ENCODE peak calls at places on chromosomes 5 and 9, in nine cellular contexts. B is tibial nerve; E is endothelial cell; P is CD8-positive, alpha-beta T cell; I is CD4-positive, alpha-beta T cell; D is cardiac fibroblast; T is fibroblast of pulmonary artery; K is upper lobe of right lung; Y is activated B cell treated with CpG ODN at 0.5 μM for 24 hours. M is an unnamed sample.

GRCh38 chr5:83029912-83030311 is 47.3 kb downstream of the TMEM167A start:
- DNase-seq in T (peak), E (no peak), D (peak), B (no peak), P (no peak), K (no peak), Y (no peak), I (no peak), M (no peak)

GRCh38 chr5:151072234-151073025 is 8.4 kb downstream of the TNIP1 start:
- DNase-seq in K (peak), Y (no peak), B (no peak), E (no peak), T (peak), I (no peak), P (no peak), D (peak), M (no peak)

GRCh38 chr9:116506685-116507084 is 180.4 kb upstream of the TRIM32 start:
- DNase-seq in Y (no peak), B (no peak), T (no peak), I (no peak), K (no peak), P (no peak), D (peak), E (no peak), M (no peak)

GRCh38 chr5:121021688-121022087 is 557.6 kb downstream of the PRR16 start:
- DNase-seq in P (no peak), T (no peak), I (no peak), K (no peak), D (no peak), Y (no peak), B (no peak), E (no peak), M (no peak)

GRCh38 chr9:133137451-133138231 is 16.6 kb upstream of the RALGDS start:
- DNase-seq in K (peak), B (no peak), P (no peak), E (no peak), Y (no peak), D (no peak), I (no peak), T (no peak), M (no peak)

GRCh38 chr5:6822068-6822467 is 108.8 kb downstream of the TENT4A start:
- DNase-seq in D (no peak), B (no peak), I (no peak), T (no peak), Y (no peak), P (no peak), K (no peak), E (no peak), M (no peak)

GRCh38 chr9:81459591-81459990 is 229.8 kb downstream of the TLE1 start:
- DNase-seq in T (no peak), P (no peak), D (no peak), K (no peak), I (no peak), E (no peak), Y (no peak), B (no peak), M (no peak)

GRCh38 chr5:74816875-74817274 is 49.3 kb downstream of the FAM169A start:
- DNase-seq in T (no peak), E (no peak), Y (no peak), B (no peak), P (no peak), K (no peak), I (no peak), D (no peak), M (no peak)

GRCh38 chr5:55402199-55402598 is 94.4 kb downstream of the MTREX start:
- DNase-seq in B (no peak), Y (no peak), D (no peak), E (no peak), T (no peak), I (no peak), P (no peak), K (no peak), M (no peak)

GRCh38 chr5:126274819-126275218 is 148.4 kb upstream of the GRAMD2B start:
- DNase-seq in I (no peak), T (no peak), Y (no peak), E (no peak), B (no peak), D (no peak), P (no peak), K (no peak), M (no peak)

GRCh38 chr9:107952773-107953172 is 463.2 kb upstream of the KLF4 start:
- DNase-seq in D (no peak), P (no peak), I (no peak), B (no peak), Y (no peak), K (no peak), T (no peak), E (no peak), M (no peak)

GRCh38 chr5:52134013-52134650 is 653.6 kb upstream of the ITGA1 start:
- DNase-seq in Y (no peak), T (no peak), K (no peak), E (no peak), I (no peak), D (no peak), B (no peak), P (no peak), M (no peak)

GRCh38 chr9:21294325-21294724 is 10.8 kb downstream of the IFNA5 start:
- DNase-seq in I (no peak), Y (no peak), K (no peak), P (no peak), B (no peak), D (peak), E (no peak), T (peak), M (no peak)

GRCh38 chr5:131760793-131761192 is 36.0 kb downstream of the FNIP1 start:
- DNase-seq in P (no peak), D (no peak), I (no peak), B (no peak), Y (no peak), K (no peak), T (no peak), E (no peak), M (no peak)

GRCh38 chr5:139146809-139147742 is 51.1 kb downstream of the SIL1 start:
- DNase-seq in Y (no peak), T (no peak), I (no peak), K (no peak), B (no peak), P (no peak), D (no peak), E (no peak), M (no peak)

GRCh38 chr9:72579190-72579589 is 57.8 kb downstream of the TMC1 start:
- DNase-seq in D (peak), K (no peak), P (no peak), E (no peak), T (peak), I (no peak), Y (no peak), B (no peak), M (no peak)

GRCh38 chr9:23851024-23851629 is 25.1 kb upstream of the ELAVL2 start:
- DNase-seq in I (no peak), Y (no peak), T (no peak), D (no peak), B (no peak), E (peak), P (no peak), K (peak), M (peak)

GRCh38 chr5:111313017-111313724 is 89.0 kb downstream of the CAMK4 start:
- DNase-seq in K (no peak), P (no peak), B (no peak), Y (no peak), T (peak), E (no peak), I (no peak), D (peak), M (no peak)

GRCh38 chr5:19314840-19315239 is 673.2 kb downstream of the CDH18 start:
- DNase-seq in K (no peak), I (no peak), B (no peak), P (no peak), T (no peak), E (no peak), D (no peak), Y (no peak), M (no peak)

GRCh38 chr9:81562221-81563019 is 126.9 kb downstream of the TLE1 start:
- DNase-seq in Y (no peak), E (no peak), K (no peak), D (peak), I (no peak), T (peak), P (no peak), B (no peak), M (no peak)

GRCh38 chr9:132637351-132637750 is 32.4 kb downstream of the DDX31 start:
- DNase-seq in Y (no peak), D (no peak), K (no peak), B (no peak), E (no peak), I (no peak), T (no peak), P (no peak), M (no peak)

GRCh38 chr9:106953166-106953565 is 90.2 kb downstream of the ZNF462 start:
- DNase-seq in E (no peak), D (peak), Y (no peak), T (peak), I (no peak), P (no peak), B (no peak), K (no peak), M (no peak)

GRCh38 chr5:22736443-22736842 is 116.7 kb downstream of the CDH12 start:
- DNase-seq in I (no peak), K (no peak), P (no peak), E (no peak), T (no peak), D (no peak), B (no peak), Y (no peak), M (no peak)

GRCh38 chr9:8733096-8733954 is 933.7 kb upstream of the DMAC1 start:
- DNase-seq in I (no peak), K (no peak), E (peak), T (peak), B (no peak), Y (no peak), D (peak), P (no peak), M (peak)

GRCh38 chr5:172505840-172506638 is 51.7 kb upstream of the SH3PXD2B start:
- DNase-seq in T (no peak), P (no peak), I (no peak), E (peak), B (peak), D (no peak), K (peak), Y (no peak), M (no peak)

GRCh38 chr9:82682431-82682830 is 380.5 kb downstream of the RASEF start:
- DNase-seq in T (no peak), I (no peak), D (no peak), K (no peak), P (no peak), Y (no peak), E (no peak), B (no peak), M (no peak)

GRCh38 chr9:82677086-82677485 is 385.9 kb downstream of the RASEF start:
- DNase-seq in T (no peak), D (no peak), Y (no peak), I (no peak), B (no peak), E (no peak), K (no peak), P (no peak), M (no peak)

GRCh38 chr9:82679488-82679887 is 383.5 kb downstream of the RASEF start:
- DNase-seq in I (no peak), P (no peak), B (no peak), Y (no peak), K (no peak), D (no peak), T (no peak), E (no peak), M (no peak)

GRCh38 chr9:82680179-82680935 is 382.6 kb downstream of the RASEF start:
- DNase-seq in P (no peak), K (no peak), I (no peak), Y (no peak), D (no peak), E (no peak), B (no peak), T (no peak), M (no peak)

DNA sequence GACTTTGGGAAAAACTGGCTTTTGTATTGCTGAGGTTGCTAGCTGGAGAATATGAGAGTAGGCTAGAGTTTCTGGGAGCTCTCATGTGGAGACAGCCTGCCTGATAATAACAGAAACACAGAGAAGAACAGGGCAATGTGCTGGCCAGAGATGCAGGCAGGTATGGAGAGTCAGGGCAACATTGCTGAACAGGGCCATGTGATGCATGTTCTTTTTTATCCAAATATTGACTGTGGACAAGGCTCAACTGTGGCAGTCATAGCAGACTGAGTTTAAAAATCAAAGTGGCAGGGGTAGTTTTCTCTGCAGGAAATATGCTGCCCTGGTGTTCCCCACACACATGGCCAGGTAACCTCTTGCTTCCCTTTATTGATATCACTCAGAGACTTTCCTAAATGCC is 381.1 kb downstream of the RASEF start:
- DNase-seq in D (no peak), I (no peak), K (no peak), P (no peak), B (no peak), E (no peak), T (no peak), Y (no peak), M (no peak)
- TF ChIP-seq CTCF in D (no peak), I (no peak), K (no peak), P (no peak), B (no peak), E (no peak), T (no peak), Y (no peak), M (no peak)

DNA sequence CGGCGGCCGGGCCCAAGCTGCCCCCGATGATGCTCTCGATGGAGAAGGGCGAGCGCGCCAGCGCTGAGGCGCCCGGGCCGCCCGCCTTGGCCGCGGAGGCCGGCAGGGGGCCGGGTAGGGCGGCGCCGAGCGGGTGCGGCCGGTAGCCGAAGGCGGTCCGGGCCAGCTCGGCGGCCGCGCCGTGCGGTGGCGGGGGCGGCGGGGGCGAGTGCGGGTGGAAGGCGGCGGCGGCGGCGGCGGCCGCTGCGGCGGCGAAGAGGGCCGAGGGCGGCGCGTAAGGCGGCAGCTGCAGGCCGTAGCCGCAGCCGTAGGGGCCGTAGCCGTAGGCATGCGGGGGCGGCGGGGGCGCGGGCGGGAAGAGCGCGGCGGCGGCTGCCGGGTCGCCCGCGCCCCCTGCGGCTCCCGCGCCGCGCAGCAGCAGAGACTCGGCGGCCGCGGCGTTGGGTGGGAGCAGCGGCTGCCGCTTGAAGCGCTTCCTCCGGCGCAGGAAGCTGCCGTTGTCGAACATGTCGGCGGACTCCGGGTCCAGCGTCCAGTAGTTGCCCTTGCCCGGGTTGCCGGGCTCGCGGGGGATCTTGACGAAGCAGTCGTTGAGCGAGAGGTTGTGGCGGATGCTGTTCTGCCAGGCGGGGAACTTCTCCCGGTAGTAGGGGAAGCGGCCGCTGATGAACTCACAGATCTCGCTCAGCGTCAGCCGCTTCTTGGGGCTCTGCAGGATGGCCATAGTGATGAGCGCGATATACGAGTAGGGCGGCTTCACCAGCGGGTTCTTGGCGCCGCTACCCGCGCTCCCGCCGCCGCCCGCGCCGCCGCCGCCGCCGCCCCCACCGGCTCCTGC is 1.1 kb downstream of the FOXD1 start:
- DNase-seq in T (peak), B (no peak), P (peak), D (peak), Y (peak), K (peak), E (peak), I (peak), M (peak)
- TF ChIP-seq CTCF in T (no peak), B (no peak), P (no peak), D (no peak), Y (no peak), K (no peak), E (no peak), I (no peak), M (no peak)

DNA sequence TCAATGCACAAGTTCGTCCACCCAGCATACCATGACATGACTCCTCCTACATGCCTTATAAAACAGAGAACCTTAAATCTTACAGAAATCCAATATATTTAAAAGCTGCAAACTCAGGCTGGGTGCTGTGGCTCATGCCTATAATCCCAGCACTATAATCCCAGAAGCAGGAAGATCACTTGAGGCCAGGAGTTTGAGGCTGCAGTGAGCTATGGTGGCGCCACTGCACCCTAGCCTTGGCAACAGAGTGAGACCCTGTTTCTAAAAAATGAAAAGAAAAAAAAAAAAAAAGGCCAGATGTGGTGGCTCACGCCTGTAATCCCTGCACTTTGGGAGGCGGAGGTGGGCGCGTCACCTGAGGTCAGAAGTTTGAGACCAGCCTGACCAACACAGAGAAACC is 68.7 kb downstream of the MTMR12 start:
- DNase-seq in E (no peak), P (no peak), I (no peak), T (no peak), Y (no peak), B (no peak), K (no peak), D (no peak), M (no peak)
- TF ChIP-seq CTCF in E (no peak), P (no peak), I (no peak), T (no peak), Y (no peak), B (no peak), K (no peak), D (no peak), M (no peak)

GRCh38 chr9:136786451-136786850 is 4.7 kb upstream of the TMEM141 start:
- DNase-seq in I (no peak), P (no peak), B (no peak), D (no peak), Y (no peak), E (no peak), T (no peak), K (peak), M (no peak)
- TF ChIP-seq CTCF in I (no peak), P (no peak), B (no peak), D (no peak), Y (no peak), E (no peak), T (no peak), K (no peak), M (no peak)

DNA sequence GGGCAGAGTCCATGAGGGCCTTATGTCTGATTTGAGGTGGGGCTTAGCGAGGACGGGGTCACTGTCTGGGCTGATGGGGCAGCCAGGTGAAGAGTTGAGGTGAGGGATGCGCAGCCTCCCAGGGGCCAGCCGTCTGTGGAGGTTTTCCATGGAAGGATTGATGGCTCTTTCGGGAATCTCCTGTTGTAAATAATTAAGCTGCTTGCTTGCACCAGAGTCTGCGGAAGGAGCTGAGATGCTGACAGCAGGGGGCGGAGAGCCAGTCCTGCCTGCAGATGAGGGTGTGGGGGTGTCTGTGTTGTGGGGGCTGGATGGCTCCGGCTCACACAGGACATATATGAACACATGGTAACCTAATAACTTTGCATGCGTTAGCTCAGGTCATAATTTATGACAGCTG is 36.6 kb upstream of the SEMA4D start:
- DNase-seq in B (no peak), I (no peak), D (no peak), Y (no peak), P (no peak), K (no peak), E (no peak), T (no peak), M (no peak)
- TF ChIP-seq CTCF in B (no peak), I (no peak), D (no peak), Y (no peak), P (no peak), K (no peak), E (no peak), T (no peak), M (no peak)

M was measured in neural crest cell.